ENCODE peak calls at places on chromosomes 12 and 14, in eight cellular contexts. One of them, this sample, is unnamed.

GRCh38 chr14:69013943-69014782 is 35.1 kb upstream of the ACTN1 start:
- DNase-seq in fibroblast of mammary gland: peak
- DNase-seq in HCT116: no peak
- DNase-seq in activated CD8-positive, alpha-beta T cell treated with anti-CD3 and anti-CD28 coated beads for 36 hours: no peak
- DNase-seq in progenitor cell of endocrine pancreas: no peak
- DNase-seq in glutamatergic neuron: no peak
- DNase-seq in fibroblast of lung: peak
- DNase-seq in dorsolateral prefrontal cortex: peak
- DNase-seq in this sample: peak

GRCh38 chr12:12635651-12636050 is 24.0 kb downstream of the CREBL2 start:
- DNase-seq in dorsolateral prefrontal cortex: no peak
- DNase-seq in progenitor cell of endocrine pancreas: no peak
- DNase-seq in activated CD8-positive, alpha-beta T cell treated with anti-CD3 and anti-CD28 coated beads for 36 hours: no peak
- DNase-seq in glutamatergic neuron: no peak
- DNase-seq in fibroblast of mammary gland: no peak
- DNase-seq in fibroblast of lung: no peak
- DNase-seq in HCT116: no peak
- DNase-seq in this sample: no peak

GRCh38 chr12:128111333-128111732 is 155.6 kb upstream of the TMEM132C start:
- DNase-seq in activated CD8-positive, alpha-beta T cell treated with anti-CD3 and anti-CD28 coated beads for 36 hours: no peak
- DNase-seq in HCT116: no peak
- DNase-seq in fibroblast of lung: no peak
- DNase-seq in glutamatergic neuron: no peak
- DNase-seq in progenitor cell of endocrine pancreas: no peak
- DNase-seq in dorsolateral prefrontal cortex: no peak
- DNase-seq in fibroblast of mammary gland: no peak
- DNase-seq in this sample: no peak

GRCh38 chr14:69987416-69988144 is 108.4 kb downstream of the SMOC1 start:
- DNase-seq in glutamatergic neuron: no peak
- DNase-seq in fibroblast of lung: no peak
- DNase-seq in fibroblast of mammary gland: no peak
- DNase-seq in dorsolateral prefrontal cortex: no peak
- DNase-seq in activated CD8-positive, alpha-beta T cell treated with anti-CD3 and anti-CD28 coated beads for 36 hours: no peak
- DNase-seq in HCT116: no peak
- DNase-seq in progenitor cell of endocrine pancreas: no peak
- DNase-seq in this sample: no peak

GRCh38 chr12:95286713-95287112 is 69.1 kb downstream of the VEZT start:
- DNase-seq in glutamatergic neuron: no peak
- DNase-seq in fibroblast of lung: no peak
- DNase-seq in HCT116: no peak
- DNase-seq in activated CD8-positive, alpha-beta T cell treated with anti-CD3 and anti-CD28 coated beads for 36 hours: no peak
- DNase-seq in progenitor cell of endocrine pancreas: no peak
- DNase-seq in fibroblast of mammary gland: no peak
- DNase-seq in dorsolateral prefrontal cortex: no peak
- DNase-seq in this sample: no peak

GRCh38 chr14:77212933-77213656 is 31.5 kb downstream of the TMEM63C start:
- DNase-seq in glutamatergic neuron: peak
- DNase-seq in HCT116: peak
- DNase-seq in dorsolateral prefrontal cortex: peak
- DNase-seq in fibroblast of mammary gland: peak
- DNase-seq in activated CD8-positive, alpha-beta T cell treated with anti-CD3 and anti-CD28 coated beads for 36 hours: peak
- DNase-seq in progenitor cell of endocrine pancreas: peak
- DNase-seq in fibroblast of lung: no peak
- DNase-seq in this sample: peak

GRCh38 chr12:42586268-42586667 is 3.3 kb downstream of the PRICKLE1 start:
- DNase-seq in HCT116: no peak
- DNase-seq in progenitor cell of endocrine pancreas: no peak
- DNase-seq in glutamatergic neuron: no peak
- DNase-seq in activated CD8-positive, alpha-beta T cell treated with anti-CD3 and anti-CD28 coated beads for 36 hours: no peak
- DNase-seq in dorsolateral prefrontal cortex: no peak
- DNase-seq in fibroblast of lung: no peak
- DNase-seq in fibroblast of mammary gland: no peak
- DNase-seq in this sample: no peak

GRCh38 chr14:93234798-93235197 is 27.7 kb downstream of the UBR7 start:
- DNase-seq in progenitor cell of endocrine pancreas: no peak
- DNase-seq in fibroblast of lung: peak
- DNase-seq in dorsolateral prefrontal cortex: peak
- DNase-seq in glutamatergic neuron: no peak
- DNase-seq in HCT116: no peak
- DNase-seq in fibroblast of mammary gland: peak
- DNase-seq in activated CD8-positive, alpha-beta T cell treated with anti-CD3 and anti-CD28 coated beads for 36 hours: no peak
- DNase-seq in this sample: no peak

GRCh38 chr12:104958946-104959841 is 1.1 kb upstream of the SLC41A2 start:
- DNase-seq in dorsolateral prefrontal cortex: no peak
- DNase-seq in glutamatergic neuron: no peak
- DNase-seq in HCT116: no peak
- DNase-seq in fibroblast of mammary gland: peak
- DNase-seq in activated CD8-positive, alpha-beta T cell treated with anti-CD3 and anti-CD28 coated beads for 36 hours: no peak
- DNase-seq in progenitor cell of endocrine pancreas: no peak
- DNase-seq in fibroblast of lung: peak
- DNase-seq in this sample: no peak

GRCh38 chr12:132166801-132167591 is 22.7 kb downstream of the NOC4L start:
- DNase-seq in fibroblast of lung: no peak
- DNase-seq in glutamatergic neuron: no peak
- DNase-seq in HCT116: no peak
- DNase-seq in fibroblast of mammary gland: no peak
- DNase-seq in dorsolateral prefrontal cortex: no peak
- DNase-seq in progenitor cell of endocrine pancreas: no peak
- DNase-seq in activated CD8-positive, alpha-beta T cell treated with anti-CD3 and anti-CD28 coated beads for 36 hours: no peak
- DNase-seq in this sample: no peak

GRCh38 chr14:74893614-74894091 is 11.9 kb downstream of the DLST start:
- DNase-seq in fibroblast of lung: no peak
- DNase-seq in glutamatergic neuron: no peak
- DNase-seq in dorsolateral prefrontal cortex: no peak
- DNase-seq in HCT116: no peak
- DNase-seq in fibroblast of mammary gland: no peak
- DNase-seq in activated CD8-positive, alpha-beta T cell treated with anti-CD3 and anti-CD28 coated beads for 36 hours: no peak
- DNase-seq in progenitor cell of endocrine pancreas: no peak
- DNase-seq in this sample: no peak

GRCh38 chr12:129540249-129540648 is 363.6 kb downstream of the TMEM132D start:
- DNase-seq in HCT116: no peak
- DNase-seq in glutamatergic neuron: no peak
- DNase-seq in fibroblast of mammary gland: no peak
- DNase-seq in progenitor cell of endocrine pancreas: no peak
- DNase-seq in activated CD8-positive, alpha-beta T cell treated with anti-CD3 and anti-CD28 coated beads for 36 hours: no peak
- DNase-seq in dorsolateral prefrontal cortex: no peak
- DNase-seq in fibroblast of lung: no peak
- DNase-seq in this sample: no peak

GRCh38 chr12:45334396-45334795 is 118.5 kb downstream of the ANO6 start:
- DNase-seq in glutamatergic neuron: no peak
- DNase-seq in fibroblast of mammary gland: no peak
- DNase-seq in dorsolateral prefrontal cortex: no peak
- DNase-seq in fibroblast of lung: no peak
- DNase-seq in HCT116: no peak
- DNase-seq in progenitor cell of endocrine pancreas: no peak
- DNase-seq in activated CD8-positive, alpha-beta T cell treated with anti-CD3 and anti-CD28 coated beads for 36 hours: no peak
- DNase-seq in this sample: no peak

GRCh38 chr12:118746176-118746575 is 235.2 kb upstream of the SRRM4 start:
- DNase-seq in HCT116: no peak
- DNase-seq in dorsolateral prefrontal cortex: no peak
- DNase-seq in activated CD8-positive, alpha-beta T cell treated with anti-CD3 and anti-CD28 coated beads for 36 hours: no peak
- DNase-seq in fibroblast of mammary gland: no peak
- DNase-seq in progenitor cell of endocrine pancreas: no peak
- DNase-seq in glutamatergic neuron: no peak
- DNase-seq in fibroblast of lung: no peak
- DNase-seq in this sample: no peak

GRCh38 chr12:27221625-27222387 is 22.3 kb upstream of the STK38L start:
- DNase-seq in progenitor cell of endocrine pancreas: no peak
- DNase-seq in fibroblast of lung: no peak
- DNase-seq in activated CD8-positive, alpha-beta T cell treated with anti-CD3 and anti-CD28 coated beads for 36 hours: no peak
- DNase-seq in fibroblast of mammary gland: no peak
- DNase-seq in dorsolateral prefrontal cortex: no peak
- DNase-seq in HCT116: no peak
- DNase-seq in glutamatergic neuron: no peak
- DNase-seq in this sample: no peak

GRCh38 chr14:64296561-64296960 is 2.4 kb upstream of the ESR2 start:
- DNase-seq in HCT116: no peak
- DNase-seq in fibroblast of lung: peak
- DNase-seq in dorsolateral prefrontal cortex: no peak
- DNase-seq in glutamatergic neuron: no peak
- DNase-seq in activated CD8-positive, alpha-beta T cell treated with anti-CD3 and anti-CD28 coated beads for 36 hours: no peak
- DNase-seq in fibroblast of mammary gland: peak
- DNase-seq in progenitor cell of endocrine pancreas: no peak
- DNase-seq in this sample: no peak

GRCh38 chr14:52080817-52081755 is 12.2 kb upstream of the NID2 start:
- DNase-seq in fibroblast of mammary gland: peak
- DNase-seq in glutamatergic neuron: no peak
- DNase-seq in dorsolateral prefrontal cortex: no peak
- DNase-seq in HCT116: peak
- DNase-seq in progenitor cell of endocrine pancreas: no peak
- DNase-seq in fibroblast of lung: peak
- DNase-seq in activated CD8-positive, alpha-beta T cell treated with anti-CD3 and anti-CD28 coated beads for 36 hours: no peak
- DNase-seq in this sample: peak

GRCh38 chr12:130819681-130820080 is 19.4 kb downstream of the STX2 start:
- DNase-seq in HCT116: no peak
- DNase-seq in dorsolateral prefrontal cortex: no peak
- DNase-seq in fibroblast of lung: no peak
- DNase-seq in progenitor cell of endocrine pancreas: no peak
- DNase-seq in fibroblast of mammary gland: no peak
- DNase-seq in glutamatergic neuron: no peak
- DNase-seq in activated CD8-positive, alpha-beta T cell treated with anti-CD3 and anti-CD28 coated beads for 36 hours: no peak
- DNase-seq in this sample: no peak

GRCh38 chr12:3152013-3152412 is 74.8 kb downstream of the TSPAN9 start:
- DNase-seq in fibroblast of lung: no peak
- DNase-seq in glutamatergic neuron: peak
- DNase-seq in progenitor cell of endocrine pancreas: no peak
- DNase-seq in HCT116: no peak
- DNase-seq in dorsolateral prefrontal cortex: no peak
- DNase-seq in activated CD8-positive, alpha-beta T cell treated with anti-CD3 and anti-CD28 coated beads for 36 hours: no peak
- DNase-seq in fibroblast of mammary gland: peak
- DNase-seq in this sample: no peak
- TF ChIP-seq CTCF in fibroblast of lung: no peak
- TF ChIP-seq CTCF in glutamatergic neuron: no peak
- TF ChIP-seq CTCF in progenitor cell of endocrine pancreas: no peak
- TF ChIP-seq CTCF in HCT116: no peak
- TF ChIP-seq CTCF in dorsolateral prefrontal cortex: no peak
- TF ChIP-seq CTCF in activated CD8-positive, alpha-beta T cell treated with anti-CD3 and anti-CD28 coated beads for 36 hours: no peak
- TF ChIP-seq CTCF in fibroblast of mammary gland: no peak
- TF ChIP-seq CTCF in this sample: no peak

DNA sequence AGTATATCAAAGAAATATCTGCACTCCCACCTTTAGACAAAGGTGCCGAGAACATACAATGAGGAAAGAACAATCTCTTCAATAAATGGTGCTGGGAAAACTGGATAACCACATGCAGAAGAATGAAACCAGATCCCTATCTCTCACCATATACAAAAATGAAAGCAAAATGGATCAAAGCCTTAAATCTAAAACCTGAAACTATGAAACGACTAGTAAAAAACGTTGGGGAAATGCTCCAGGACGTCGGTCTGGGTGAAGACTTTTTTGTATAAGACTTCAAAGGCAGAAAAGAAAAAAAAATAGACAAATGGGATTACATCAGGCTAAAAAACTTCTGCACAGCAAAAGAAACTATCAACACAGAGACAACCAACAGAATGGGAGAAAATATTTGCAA is 83.8 kb downstream of the PPM1A start:
- DNase-seq in progenitor cell of endocrine pancreas: no peak
- DNase-seq in dorsolateral prefrontal cortex: no peak
- DNase-seq in activated CD8-positive, alpha-beta T cell treated with anti-CD3 and anti-CD28 coated beads for 36 hours: no peak
- DNase-seq in HCT116: no peak
- DNase-seq in fibroblast of mammary gland: no peak
- DNase-seq in glutamatergic neuron: no peak
- DNase-seq in fibroblast of lung: no peak
- DNase-seq in this sample: no peak
- TF ChIP-seq CTCF in progenitor cell of endocrine pancreas: no peak
- TF ChIP-seq CTCF in dorsolateral prefrontal cortex: no peak
- TF ChIP-seq CTCF in activated CD8-positive, alpha-beta T cell treated with anti-CD3 and anti-CD28 coated beads for 36 hours: no peak
- TF ChIP-seq CTCF in HCT116: no peak
- TF ChIP-seq CTCF in fibroblast of mammary gland: no peak
- TF ChIP-seq CTCF in glutamatergic neuron: no peak
- TF ChIP-seq CTCF in fibroblast of lung: no peak
- TF ChIP-seq CTCF in this sample: no peak

GRCh38 chr12:53963005-53963404 is 8.3 kb downstream of the HOXC12 start:
- DNase-seq in progenitor cell of endocrine pancreas: no peak
- DNase-seq in HCT116: no peak
- DNase-seq in dorsolateral prefrontal cortex: no peak
- DNase-seq in glutamatergic neuron: no peak
- DNase-seq in fibroblast of lung: no peak
- DNase-seq in fibroblast of mammary gland: no peak
- DNase-seq in activated CD8-positive, alpha-beta T cell treated with anti-CD3 and anti-CD28 coated beads for 36 hours: no peak
- DNase-seq in this sample: no peak

GRCh38 chr12:53963434-53964314 is 9.0 kb downstream of the HOXC12 start:
- DNase-seq in fibroblast of mammary gland: no peak
- DNase-seq in glutamatergic neuron: no peak
- DNase-seq in progenitor cell of endocrine pancreas: no peak
- DNase-seq in dorsolateral prefrontal cortex: no peak
- DNase-seq in activated CD8-positive, alpha-beta T cell treated with anti-CD3 and anti-CD28 coated beads for 36 hours: no peak
- DNase-seq in fibroblast of lung: no peak
- DNase-seq in HCT116: no peak
- DNase-seq in this sample: no peak

GRCh38 chr12:53959314-53959713 is 4.6 kb downstream of the HOXC12 start:
- DNase-seq in activated CD8-positive, alpha-beta T cell treated with anti-CD3 and anti-CD28 coated beads for 36 hours: no peak
- DNase-seq in dorsolateral prefrontal cortex: no peak
- DNase-seq in fibroblast of lung: no peak
- DNase-seq in progenitor cell of endocrine pancreas: no peak
- DNase-seq in glutamatergic neuron: no peak
- DNase-seq in fibroblast of mammary gland: no peak
- DNase-seq in HCT116: no peak
- DNase-seq in this sample: no peak

GRCh38 chr12:53960187-53961024 is 5.7 kb downstream of the HOXC12 start:
- DNase-seq in HCT116: no peak
- DNase-seq in fibroblast of lung: no peak
- DNase-seq in dorsolateral prefrontal cortex: no peak
- DNase-seq in fibroblast of mammary gland: no peak
- DNase-seq in glutamatergic neuron: no peak
- DNase-seq in activated CD8-positive, alpha-beta T cell treated with anti-CD3 and anti-CD28 coated beads for 36 hours: no peak
- DNase-seq in progenitor cell of endocrine pancreas: no peak
- DNase-seq in this sample: no peak

DNA sequence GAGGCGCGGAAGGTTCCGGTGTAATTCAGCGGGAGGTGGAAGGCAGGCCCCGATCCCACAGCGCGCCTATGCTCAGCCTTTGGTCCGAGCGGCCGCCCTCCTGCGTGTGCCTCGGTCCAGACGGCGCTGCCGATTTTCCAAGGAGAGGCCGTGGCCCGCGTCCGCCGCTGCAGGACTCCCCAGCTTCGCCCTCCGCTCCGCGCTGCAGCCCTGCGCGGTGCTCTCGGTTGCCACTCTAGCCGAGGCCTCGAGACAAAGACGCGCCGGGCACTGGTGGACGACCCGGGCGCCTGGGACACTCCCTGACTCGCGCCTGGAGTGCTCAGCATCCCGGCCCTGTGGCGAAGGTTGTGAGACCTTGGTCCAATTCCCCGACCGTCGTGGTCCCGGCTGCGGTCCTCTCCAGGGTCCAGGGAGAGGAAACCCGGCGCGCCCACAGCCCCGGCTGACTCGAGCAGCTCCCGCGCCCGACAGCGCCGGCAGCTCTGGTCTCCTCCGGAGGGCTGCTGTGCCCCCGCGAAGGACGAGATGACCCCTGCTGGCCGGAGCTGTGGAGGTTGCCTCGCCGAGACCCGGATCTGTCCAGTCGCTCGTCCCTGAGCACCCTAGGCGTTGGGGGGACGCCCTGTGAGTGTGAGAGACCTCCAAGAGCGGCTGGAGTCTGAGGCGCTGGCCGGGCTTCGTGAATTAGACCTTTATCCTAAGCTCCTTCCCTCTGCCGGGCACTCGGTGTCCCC is 6.5 kb downstream of the HOXC12 start:
- DNase-seq in fibroblast of mammary gland: no peak
- DNase-seq in glutamatergic neuron: peak
- DNase-seq in HCT116: no peak
- DNase-seq in fibroblast of lung: no peak
- DNase-seq in dorsolateral prefrontal cortex: no peak
- DNase-seq in progenitor cell of endocrine pancreas: peak
- DNase-seq in activated CD8-positive, alpha-beta T cell treated with anti-CD3 and anti-CD28 coated beads for 36 hours: no peak
- DNase-seq in this sample: no peak
- TF ChIP-seq CTCF in fibroblast of mammary gland: peak
- TF ChIP-seq CTCF in glutamatergic neuron: peak
- TF ChIP-seq CTCF in HCT116: no peak
- TF ChIP-seq CTCF in fibroblast of lung: no peak
- TF ChIP-seq CTCF in dorsolateral prefrontal cortex: no peak
- TF ChIP-seq CTCF in progenitor cell of endocrine pancreas: peak
- TF ChIP-seq CTCF in activated CD8-positive, alpha-beta T cell treated with anti-CD3 and anti-CD28 coated beads for 36 hours: no peak
- TF ChIP-seq CTCF in this sample: no peak

GRCh38 chr14:30608533-30609006 is 13.5 kb upstream of the SCFD1 start:
- DNase-seq in activated CD8-positive, alpha-beta T cell treated with anti-CD3 and anti-CD28 coated beads for 36 hours: no peak
- DNase-seq in HCT116: no peak
- DNase-seq in fibroblast of mammary gland: peak
- DNase-seq in progenitor cell of endocrine pancreas: no peak
- DNase-seq in glutamatergic neuron: no peak
- DNase-seq in dorsolateral prefrontal cortex: no peak
- DNase-seq in fibroblast of lung: peak
- DNase-seq in this sample: peak
- TF ChIP-seq CTCF in activated CD8-positive, alpha-beta T cell treated with anti-CD3 and anti-CD28 coated beads for 36 hours: no peak
- TF ChIP-seq CTCF in HCT116: peak
- TF ChIP-seq CTCF in fibroblast of mammary gland: no peak
- TF ChIP-seq CTCF in progenitor cell of endocrine pancreas: no peak
- TF ChIP-seq CTCF in glutamatergic neuron: no peak
- TF ChIP-seq CTCF in dorsolateral prefrontal cortex: no peak
- TF ChIP-seq CTCF in fibroblast of lung: no peak
- TF ChIP-seq CTCF in this sample: no peak